ENCODE peak calls at places on chromosomes 13 and 19, in seven cellular contexts. Q is mucosa of descending colon, N is mammary epithelial cell, Y is endodermal cell, I is kidney, T is HFFc6, H is BE2C. A is an unnamed sample.

GRCh38 chr13:41658057-41658642 is 200.8 kb downstream of the RGCC start:
- DNase-seq in Q (no peak), N (no peak), Y (no peak), I (no peak), T (no peak), H (no peak), A (no peak)

GRCh38 chr19:2429917-2430570 is 2.7 kb upstream of the TIMM13 start:
- DNase-seq in Q (no peak), N (no peak), Y (no peak), I (no peak), T (no peak), H (peak; percentile 33), A (no peak)

GRCh38 chr13:32125221-32125621 is 93.6 kb downstream of the FRY start:
- DNase-seq in Q (no peak), N (peak; percentile 61), Y (no peak), I (no peak), T (peak; percentile 91), H (no peak), A (no peak)

GRCh38 chr13:114020750-114021463 is 47.0 kb upstream of the C13orf46 start:
- DNase-seq in Q (no peak), N (no peak), Y (no peak), I (no peak), T (no peak), H (no peak), A (no peak)

GRCh38 chr19:13262450-13262849 is 112.2 kb downstream of the IER2 start:
- DNase-seq in Q (peak; percentile 19), N (peak; percentile 48), Y (no peak), I (no peak), T (peak; percentile 58), H (no peak), A (no peak)

GRCh38 chr19:18669524-18669817 is 14.0 kb upstream of the CRTC1 start:
- DNase-seq in Q (no peak), N (no peak), Y (no peak), I (no peak), T (no peak), H (no peak), A (no peak)

GRCh38 chr19:13579388-13580060 is 73.2 kb upstream of the CACNA1A start:
- DNase-seq in Q (no peak), N (no peak), Y (no peak), I (no peak), T (peak; percentile 50), H (no peak), A (no peak)

GRCh38 chr13:113537909-113538688 is 46.5 kb upstream of the TFDP1 start:
- DNase-seq in Q (no peak), N (no peak), Y (no peak), I (no peak), T (no peak), H (no peak), A (peak; percentile 47)

GRCh38 chr13:76812206-76812882 is 73.9 kb downstream of the KCTD12 start:
- DNase-seq in Q (no peak), N (no peak), Y (no peak), I (no peak), T (no peak), H (peak; percentile 24), A (no peak)

GRCh38 chr19:19549804-19550453 is 11.9 kb downstream of the CILP2 start:
- DNase-seq in Q (no peak), N (no peak), Y (no peak), I (peak; percentile 60), T (no peak), H (no peak), A (peak; percentile 78)

GRCh38 chr19:33125929-33126388 is 6.0 kb upstream of the WDR88 start:
- DNase-seq in Q (peak; percentile 49), N (peak; percentile 33), Y (peak; percentile 79), I (no peak), T (peak; percentile 53), H (peak; percentile 56), A (no peak)

GRCh38 chr13:51364404-51365008 is 25.0 kb downstream of the SERPINE3 start:
- DNase-seq in Q (no peak), N (peak; percentile 45), Y (no peak), I (no peak), T (peak; percentile 40), H (no peak), A (no peak)

GRCh38 chr19:3129112-3129511 is 6.7 kb upstream of the GNA15 start:
- DNase-seq in Q (peak; percentile 76), N (peak; percentile 38), Y (peak; percentile 34), I (no peak), T (peak; percentile 61), H (no peak), A (no peak)

DNA sequence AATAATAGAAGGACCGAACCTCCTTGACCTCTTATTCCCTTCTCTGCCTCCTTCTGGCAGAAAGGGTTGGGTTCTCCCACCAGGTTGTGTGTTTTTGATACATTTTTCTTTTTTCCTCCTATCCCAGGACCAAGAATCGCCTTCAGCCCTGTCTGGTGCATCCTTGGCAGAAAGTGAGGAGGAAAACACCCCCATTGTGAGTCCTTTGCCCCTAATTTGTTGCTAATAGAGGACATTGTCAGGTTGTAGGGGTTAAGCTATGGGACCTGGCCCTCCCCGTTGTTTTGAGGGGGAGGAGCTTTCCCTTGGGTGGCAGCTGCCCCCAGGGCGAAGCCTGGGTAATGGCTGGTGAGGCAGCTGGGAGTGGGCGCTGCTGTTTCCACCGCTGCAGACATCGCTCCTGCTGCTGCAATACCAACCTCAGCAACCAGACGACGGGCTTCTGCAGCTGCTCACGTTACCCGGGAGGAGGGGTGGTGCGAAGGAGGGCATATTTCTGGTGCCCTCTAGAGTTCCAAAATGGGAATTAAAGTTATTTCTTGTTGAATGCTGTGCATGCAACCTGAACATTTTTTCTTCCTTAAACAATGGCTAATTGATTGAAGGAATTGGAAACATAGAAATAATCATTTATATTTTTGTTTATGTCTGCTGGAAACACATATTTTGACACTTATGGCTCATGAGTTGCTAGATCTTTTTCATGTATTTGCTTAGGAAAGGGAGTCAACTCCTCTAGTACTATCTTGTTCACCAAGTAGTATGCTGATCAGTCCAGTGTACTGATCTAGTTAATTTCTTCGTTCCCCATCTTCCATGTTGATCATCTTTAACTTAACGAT is 1.5 kb downstream of the ZMYM2 start:
- DNase-seq in Q (peak; percentile 83), N (peak; percentile 84), Y (peak; percentile 93), I (peak; percentile 94), T (peak; percentile 91), H (peak; percentile 95), A (peak; percentile 95)
- TF ChIP-seq CTCF in Q (peak; percentile 85), N (peak; percentile 96), Y (peak; percentile 86), I (peak; percentile 85), T (peak; percentile 86), H (peak; percentile 90), A (peak; percentile 88)

GRCh38 chr19:15453091-15453498 is 3.3 kb upstream of the WIZ start:
- DNase-seq in Q (no peak), N (no peak), Y (peak; percentile 78), I (peak; percentile 80), T (no peak), H (no peak), A (no peak)
- TF ChIP-seq CTCF in Q (no peak), N (no peak), Y (peak; percentile 60), I (no peak), T (peak; percentile 38), H (no peak), A (peak; percentile 67)

DNA sequence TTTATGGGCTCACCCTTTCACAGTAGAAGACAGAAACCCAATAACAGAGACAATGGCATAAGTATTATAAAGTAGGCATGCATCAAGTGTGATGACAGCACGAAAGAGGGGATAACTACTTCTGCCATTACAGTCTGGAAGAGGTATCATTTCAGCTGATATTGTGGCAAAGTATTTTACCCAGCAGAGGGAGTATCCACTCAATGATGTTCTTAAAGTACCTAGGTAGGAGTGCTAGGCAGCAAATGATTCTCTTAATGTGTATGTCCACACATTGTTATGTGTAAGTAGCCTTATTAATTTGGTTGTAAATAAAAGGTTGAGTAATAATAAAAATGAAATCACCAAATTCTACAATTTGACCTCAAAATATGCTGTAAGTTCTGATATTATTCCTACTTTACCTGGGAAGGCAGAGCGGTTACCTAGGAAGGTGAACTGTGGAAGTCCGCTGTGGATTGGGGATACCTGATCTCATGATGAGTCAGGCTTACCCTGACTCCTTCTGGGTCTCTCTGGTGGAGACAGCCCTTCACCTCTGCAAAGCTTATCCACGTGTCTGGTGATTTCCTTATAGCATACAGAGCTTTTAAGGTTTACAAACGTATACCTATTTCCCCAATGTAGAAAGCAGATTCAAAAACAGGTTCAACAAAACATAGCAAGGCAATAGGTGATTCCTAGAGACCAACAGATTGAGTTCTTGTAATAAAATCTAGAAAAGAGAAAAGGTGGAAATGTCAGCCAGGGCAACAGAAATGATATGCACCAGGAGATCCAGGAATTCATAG is 4.0 kb upstream of the UBAC2 start:
- DNase-seq in Q (no peak), N (peak; percentile 27), Y (no peak), I (no peak), T (no peak), H (no peak), A (no peak)
- TF ChIP-seq CTCF in Q (no peak), N (peak; percentile 30), Y (peak; percentile 61), I (no peak), T (peak; percentile 53), H (peak; percentile 16), A (peak; percentile 61)

GRCh38 chr13:20588529-20589110 is 21.7 kb downstream of the IFT88 start:
- DNase-seq in Q (no peak), N (no peak), Y (no peak), I (no peak), T (no peak), H (no peak), A (no peak)

GRCh38 chr13:20580257-20580656 is 13.3 kb downstream of the IFT88 start:
- DNase-seq in Q (no peak), N (no peak), Y (no peak), I (no peak), T (no peak), H (no peak), A (no peak)

GRCh38 chr13:20582026-20582425 is 15.1 kb downstream of the IFT88 start:
- DNase-seq in Q (no peak), N (no peak), Y (no peak), I (no peak), T (no peak), H (no peak), A (no peak)

GRCh38 chr13:20583803-20584293 is 16.9 kb downstream of the IFT88 start:
- DNase-seq in Q (no peak), N (no peak), Y (no peak), I (no peak), T (no peak), H (no peak), A (no peak)

DNA sequence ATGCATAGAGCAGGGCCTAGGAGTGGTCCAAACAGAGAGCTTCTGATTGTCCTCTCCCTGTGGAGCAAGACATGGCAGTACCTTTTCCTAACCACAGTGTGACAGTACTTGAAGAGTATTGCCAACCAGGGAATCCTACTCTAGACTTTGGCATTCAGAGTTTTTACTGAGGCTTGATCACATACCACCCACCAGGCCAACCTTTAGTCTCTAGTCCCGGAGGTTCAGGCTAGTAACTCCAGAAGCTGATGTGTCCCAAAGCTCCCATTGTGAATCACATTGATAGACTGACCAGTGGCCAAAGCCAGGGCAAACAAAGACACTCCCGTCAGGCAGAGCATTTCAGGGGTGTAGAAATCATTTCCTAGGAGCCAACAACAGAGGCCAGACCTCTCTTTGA is 18.4 kb downstream of the IFT88 start:
- DNase-seq in Q (no peak), N (no peak), Y (no peak), I (no peak), T (no peak), H (no peak), A (no peak)
- TF ChIP-seq CTCF in Q (no peak), N (no peak), Y (no peak), I (no peak), T (no peak), H (no peak), A (no peak)

A was measured in chondrocyte.